ENCODE peak calls at places on chromosomes 12 and 14, in ten cellular contexts. A, D, R, J, L, U, I, O, F and Q are unnamed samples.

GRCh38 chr12:103758310-103759089 is 82.5 kb downstream of the NT5DC3 start:
- DNase-seq in A (no peak), D (no peak), R (no peak), J (no peak), L (no peak), U (no peak), I (no peak), O (no peak), F (no peak), Q (no peak)

GRCh38 chr12:5567021-5567744 is 135.3 kb downstream of the NTF3 start:
- DNase-seq in A (peak; percentile 82), D (no peak), R (no peak), J (no peak), L (no peak), U (no peak), I (no peak), O (no peak), F (no peak), Q (no peak)

GRCh38 chr14:81402123-81402495 is 2.0 kb upstream of the STON2 start:
- DNase-seq in A (no peak), D (no peak), R (no peak), J (no peak), L (peak; percentile 4), U (no peak), I (no peak), O (no peak), F (no peak), Q (no peak)

GRCh38 chr12:124381454-124382207 is 86.7 kb downstream of the RFLNA start:
- DNase-seq in A (no peak), D (no peak), R (no peak), J (no peak), L (peak; percentile 90), U (no peak), I (no peak), O (peak; percentile 74), F (peak; percentile 65), Q (no peak)

GRCh38 chr14:93789366-93790130 is 1.3 kb upstream of the PRIMA1 start:
- DNase-seq in A (peak; percentile 20), D (no peak), R (peak; percentile 37), J (no peak), L (no peak), U (peak; percentile 79), I (no peak), O (no peak), F (no peak), Q (no peak)

GRCh38 chr12:104422441-104422840 is 34.3 kb upstream of the CHST11 start:
- DNase-seq in A (no peak), D (no peak), R (no peak), J (no peak), L (no peak), U (no peak), I (no peak), O (no peak), F (no peak), Q (no peak)

GRCh38 chr14:89657014-89657413 is 240.0 kb upstream of the FOXN3 start:
- DNase-seq in A (no peak), D (no peak), R (no peak), J (no peak), L (no peak), U (no peak), I (no peak), O (no peak), F (no peak), Q (no peak)

GRCh38 chr14:21510735-21511657 is at the start of gene METTL3:
- DNase-seq in A (peak; percentile 88), D (peak; percentile 96), R (peak; percentile 99), J (peak; percentile 90), L (peak; percentile 99), U (peak; percentile 97), I (peak; percentile 91), O (peak; percentile 98), F (peak; percentile 99), Q (peak; percentile 94)

GRCh38 chr14:67239582-67239981 is 1.7 kb upstream of the PALS1 start:
- DNase-seq in A (no peak), D (no peak), R (no peak), J (no peak), L (no peak), U (no peak), I (no peak), O (no peak), F (no peak), Q (no peak)

GRCh38 chr12:53952871-53953734 is 1.6 kb upstream of the HOXC12 start:
- DNase-seq in A (no peak), D (no peak), R (no peak), J (no peak), L (no peak), U (no peak), I (no peak), O (no peak), F (no peak), Q (no peak)

GRCh38 chr12:26286186-26286585 is 90.8 kb downstream of the SSPN start:
- DNase-seq in A (no peak), D (no peak), R (no peak), J (no peak), L (no peak), U (no peak), I (no peak), O (peak; percentile 38), F (no peak), Q (no peak)

GRCh38 chr14:33567003-33567735 is 383.7 kb downstream of the EGLN3 start:
- DNase-seq in A (no peak), D (no peak), R (no peak), J (no peak), L (no peak), U (no peak), I (no peak), O (no peak), F (no peak), Q (no peak)

GRCh38 chr12:49335955-49336644 is 888 bp downstream of the C1QL4 start:
- DNase-seq in A (no peak), D (no peak), R (no peak), J (peak; percentile 43), L (no peak), U (no peak), I (peak; percentile 29), O (no peak), F (no peak), Q (no peak)

GRCh38 chr14:48890333-48890732 is 695.8 kb downstream of the RPS29 start:
- DNase-seq in A (no peak), D (no peak), R (no peak), J (no peak), L (no peak), U (no peak), I (no peak), O (no peak), F (no peak), Q (no peak)

GRCh38 chr12:62934799-62935674 is at the start of gene PPM1H:
- DNase-seq in A (peak; percentile 85), D (peak; percentile 56), R (peak; percentile 89), J (peak; percentile 86), L (peak; percentile 15), U (peak; percentile 29), I (peak; percentile 37), O (peak; percentile 74), F (peak; percentile 66), Q (peak; percentile 81)

GRCh38 chr12:100403446-100403845 is 46.6 kb downstream of the SLC17A8 start:
- DNase-seq in A (no peak), D (no peak), R (no peak), J (no peak), L (peak; percentile 35), U (no peak), I (no peak), O (no peak), F (no peak), Q (no peak)

GRCh38 chr12:126807312-126807711 is 1459.7 kb upstream of the TMEM132C start:
- DNase-seq in A (no peak), D (no peak), R (peak; percentile 4), J (peak; percentile 40), L (no peak), U (no peak), I (no peak), O (no peak), F (no peak), Q (no peak)

GRCh38 chr12:69608114-69608513 is 2.6 kb downstream of the LRRC10 start:
- DNase-seq in A (no peak), D (no peak), R (no peak), J (no peak), L (peak; percentile 43), U (no peak), I (no peak), O (no peak), F (no peak), Q (no peak)

GRCh38 chr12:75635606-75636444 is 124.4 kb upstream of the KRR1 start:
- DNase-seq in A (no peak), D (no peak), R (no peak), J (no peak), L (peak; percentile 77), U (no peak), I (no peak), O (no peak), F (peak; percentile 28), Q (no peak)

GRCh38 chr12:32390572-32391219 is 8.7 kb upstream of the FGD4 start:
- DNase-seq in A (no peak), D (no peak), R (no peak), J (no peak), L (peak; percentile 36), U (no peak), I (peak; percentile 45), O (no peak), F (no peak), Q (no peak)

GRCh38 chr12:131950182-131950913 is 606 bp downstream of the EP400 start:
- DNase-seq in A (peak; percentile 65), D (no peak), R (peak; percentile 50), J (peak; percentile 76), L (no peak), U (no peak), I (peak; percentile 48), O (peak; percentile 26), F (no peak), Q (peak; percentile 47)